ENCODE peak calls at places on chromosomes 16 and 17, in five cellular contexts. J is chondrocyte, D is ovary, G is sigmoid colon, A is omental fat pad. L is an unnamed sample.

GRCh38 chr17:773467-774319 is 8.4 kb downstream of the GLOD4 start:
- DNase-seq in A (no peak), D (no peak), J (no peak), G (no peak), L (no peak)

GRCh38 chr16:23524001-23524400 is 13.7 kb upstream of the GGA2 start:
- DNase-seq in J (no peak), A (no peak), D (no peak), G (no peak), L (no peak)

GRCh38 chr17:44767493-44767892 is 8.7 kb downstream of the ADAM11 start:
- DNase-seq in D (no peak), J (peak; percentile 56), G (no peak), A (no peak), L (no peak)

GRCh38 chr17:83201206-83202001 is 122.0 kb downstream of the METRNL start:
- DNase-seq in D (no peak), G (peak; percentile 56), A (peak; percentile 22), J (no peak), L (peak; percentile 15)

GRCh38 chr16:30005341-30006094 is 5.3 kb downstream of the DOC2A start:
- DNase-seq in A (no peak), D (no peak), J (no peak), G (no peak), L (no peak)

GRCh38 chr16:85173981-85174751 is 61.9 kb upstream of the CIBAR2 start:
- DNase-seq in A (no peak), J (no peak), G (peak; percentile 82), D (no peak), L (no peak)

GRCh38 chr17:5527647-5528250 is 41.4 kb downstream of the MIS12 start:
- DNase-seq in D (no peak), G (peak; percentile 46), J (no peak), A (no peak), L (no peak)

GRCh38 chr17:47966079-47966519 is 4.8 kb upstream of the CDK5RAP3 start:
- DNase-seq in D (peak; percentile 48), G (no peak), J (no peak), A (no peak), L (no peak)

GRCh38 chr17:42121066-42121769 is at the start of gene KAT2A:
- DNase-seq in A (peak; percentile 44), J (no peak), D (peak; percentile 82), G (peak; percentile 91), L (peak; percentile 73)

GRCh38 chr16:86984975-86985655 is 332.1 kb downstream of the C16orf95 start:
- DNase-seq in D (no peak), G (no peak), J (peak; percentile 48), A (no peak), L (no peak)

GRCh38 chr17:57210224-57210553 is 46.1 kb upstream of the MSI2 start:
- DNase-seq in J (no peak), A (no peak), G (no peak), D (no peak), L (no peak)

GRCh38 chr17:37148171-37148570 is 199.4 kb downstream of the AATF start:
- DNase-seq in J (no peak), D (no peak), G (no peak), A (no peak), L (no peak)

GRCh38 chr17:40343126-40344119 is 21.1 kb downstream of the GJD3 start:
- DNase-seq in J (no peak), A (no peak), G (no peak), D (peak; percentile 58), L (no peak)

GRCh38 chr16:87305505-87306391 is 11.4 kb downstream of the C16orf95 start:
- DNase-seq in G (no peak), J (peak; percentile 88), A (no peak), D (no peak), L (no peak)

GRCh38 chr17:57892820-57893595 is 43.2 kb upstream of the MRPS23 start:
- DNase-seq in A (peak; percentile 78), D (peak; percentile 81), J (no peak), G (peak; percentile 99), L (peak; percentile 95)

GRCh38 chr16:57258226-57258909 is 13.3 kb downstream of the ARL2BP start:
- DNase-seq in J (peak; percentile 70), G (peak; percentile 58), A (peak; percentile 16), D (no peak), L (peak; percentile 68)

GRCh38 chr16:78503501-78504110 is 404.2 kb downstream of the WWOX start:
- DNase-seq in J (no peak), A (no peak), D (peak; percentile 55), G (peak; percentile 79), L (peak; percentile 71)

GRCh38 chr16:83356266-83356665 is 451.5 kb upstream of the HSBP1 start:
- DNase-seq in D (no peak), J (no peak), A (no peak), G (no peak), L (no peak)

GRCh38 chr16:48720266-48720665 is 110.3 kb upstream of the N4BP1 start:
- DNase-seq in A (no peak), D (no peak), J (no peak), G (no peak), L (no peak)

GRCh38 chr16:61413026-61413425 is 623.2 kb downstream of the CDH8 start:
- DNase-seq in D (no peak), G (no peak), A (no peak), J (no peak), L (no peak)

GRCh38 chr16:641326-642188 is at the start of gene MCRIP2:
- DNase-seq in D (peak; percentile 91), G (peak; percentile 91), A (peak; percentile 52), J (no peak), L (peak; percentile 62)

GRCh38 chr16:47247691-47248090 is 103.9 kb upstream of the NETO2 start:
- DNase-seq in G (no peak), A (no peak), J (no peak), D (no peak), L (no peak)

GRCh38 chr16:17983847-17984639 is 352.5 kb downstream of the NPIPA8 start:
- DNase-seq in G (no peak), A (no peak), J (no peak), D (no peak), L (no peak)

GRCh38 chr16:138049-138417 is 440 bp downstream of the NPRL3 start:
- DNase-seq in A (no peak), D (peak; percentile 66), J (no peak), G (no peak), L (no peak)

GRCh38 chr17:64130559-64131001 is 636 bp upstream of the ERN1 start:
- DNase-seq in G (peak; percentile 78), D (peak; percentile 42), J (no peak), A (no peak), L (peak; percentile 62)

GRCh38 chr16:2285731-2286191 is 17.8 kb upstream of the RNPS1 start:
- DNase-seq in G (no peak), A (no peak), J (no peak), D (no peak), L (no peak)

GRCh38 chr17:27567563-27567859 is 63.5 kb upstream of the LGALS9 start:
- DNase-seq in J (no peak), G (no peak), D (no peak), A (no peak), L (no peak)

GRCh38 chr16:21626659-21627277 is 25.6 kb downstream of the IGSF6 start:
- DNase-seq in G (peak; percentile 70), D (no peak), J (no peak), A (no peak), L (no peak)

GRCh38 chr16:71840052-71840451 is 5.7 kb upstream of the ATXN1L start:
- DNase-seq in J (no peak), A (no peak), D (no peak), G (no peak), L (no peak)

GRCh38 chr16:17050468-17050867 is 420.3 kb downstream of the XYLT1 start:
- DNase-seq in A (no peak), G (no peak), D (no peak), J (no peak), L (no peak)

GRCh38 chr17:75694536-75694935 is 26.7 kb upstream of the ITGB4 start:
- DNase-seq in D (no peak), J (no peak), A (no peak), G (peak; percentile 69), L (no peak)
- TF ChIP-seq CTCF in D (no peak), J (peak; percentile 9), A (no peak), G (no peak), L (no peak)

DNA sequence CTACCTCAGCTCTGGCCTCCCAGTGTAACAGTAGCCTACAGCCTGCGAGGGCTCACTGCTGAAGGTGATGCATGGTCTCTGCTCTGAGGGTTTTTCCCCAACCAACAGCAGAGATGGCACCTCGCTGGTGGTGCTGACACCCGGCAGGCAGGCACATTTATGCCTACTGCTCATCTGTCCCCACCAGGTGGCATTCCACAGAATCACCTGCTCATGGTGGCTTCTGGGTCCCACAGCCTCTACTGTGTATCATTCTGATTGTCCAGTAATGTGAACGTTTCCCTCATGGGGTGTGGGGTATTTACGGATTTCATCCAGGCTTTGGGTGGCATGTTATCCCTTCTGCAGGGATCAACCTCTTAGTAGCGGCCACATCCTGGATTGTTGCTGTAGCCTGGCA is 331.5 kb downstream of the SNX29 start:
- DNase-seq in G (no peak), D (no peak), A (no peak), J (no peak), L (no peak)
- TF ChIP-seq CTCF in G (no peak), D (no peak), A (no peak), J (no peak), L (no peak)

GRCh38 chr17:16880121-16880842 is 91.6 kb downstream of the TNFRSF13B start:
- DNase-seq in J (no peak), G (no peak), D (no peak), A (no peak), L (peak; percentile 67)

GRCh38 chr17:16877102-16877501 is 94.8 kb downstream of the TNFRSF13B start:
- DNase-seq in D (no peak), G (no peak), A (no peak), J (no peak), L (no peak)

GRCh38 chr17:16878084-16878483 is 93.8 kb downstream of the TNFRSF13B start:
- DNase-seq in D (no peak), J (no peak), G (no peak), A (no peak), L (peak; percentile 25)

GRCh38 chr17:16879686-16880085 is 92.2 kb downstream of the TNFRSF13B start:
- DNase-seq in D (no peak), A (no peak), J (no peak), G (no peak), L (peak; percentile 68)

GRCh38 chr17:16878547-16879100 is 93.3 kb downstream of the TNFRSF13B start:
- DNase-seq in A (no peak), D (no peak), G (no peak), J (no peak), L (no peak)
- TF ChIP-seq CTCF in A (no peak), D (no peak), G (no peak), J (no peak), L (no peak)

GRCh38 chr16:58843675-58844074 is 109.6 kb upstream of the GOT2 start:
- DNase-seq in G (no peak), A (no peak), J (no peak), D (no peak), L (no peak)
- TF ChIP-seq CTCF in G (peak; percentile 7), A (no peak), J (peak; percentile 80), D (no peak), L (no peak)

GRCh38 chr16:68084504-68085258 is 489 bp upstream of the NFATC3 start:
- DNase-seq in G (peak; percentile 95), A (peak; percentile 58), D (peak; percentile 87), J (no peak), L (peak; percentile 97)
- TF ChIP-seq CTCF in G (no peak), A (no peak), D (peak; percentile 43), J (no peak), L (peak; percentile 20)

L was measured in lower leg skin.